ENCODE peak calls at places on chromosomes 6 and 20, in four cellular contexts. R is OCI-LY7, W is GM13977, P is left lung. E is an unnamed sample.

GRCh38 chr20:63056236-63057132 is 49.7 kb upstream of the BHLHE23 start:
- DNase-seq in R (peak), W (peak), P (peak), E (peak)

GRCh38 chr6:144449218-144449617 is 164.1 kb downstream of the UTRN start:
- DNase-seq in R (no peak), W (no peak), P (no peak), E (no peak)

GRCh38 chr6:165676435-165677068 is 13.5 kb upstream of the PDE10A start:
- DNase-seq in R (no peak), W (no peak), P (peak), E (no peak)

GRCh38 chr6:52390361-52390727 is 28.4 kb downstream of the PAQR8 start:
- DNase-seq in R (peak), W (peak), P (no peak), E (peak)

GRCh38 chr6:170456886-170457698 is 96.0 kb downstream of the PSMB1 start:
- DNase-seq in R (no peak), W (no peak), P (no peak), E (no peak)

GRCh38 chr20:20334489-20334888 is 33.4 kb upstream of the INSM1 start:
- DNase-seq in R (peak), W (peak), P (no peak), E (peak)

GRCh38 chr6:3144571-3144970 is 12.8 kb downstream of the TUBB2A start:
- DNase-seq in R (no peak), W (no peak), P (no peak), E (no peak)

GRCh38 chr20:25297141-25297905 is 49.4 kb downstream of the PYGB start:
- DNase-seq in R (no peak), W (peak), P (no peak), E (peak)

GRCh38 chr20:38032585-38033329 is 499 bp downstream of the TTI1 start:
- DNase-seq in R (peak), W (peak), P (no peak), E (peak)

GRCh38 chr6:118401325-118401998 is 146.6 kb upstream of the PLN start:
- DNase-seq in R (no peak), W (no peak), P (no peak), E (no peak)

GRCh38 chr6:5679696-5680494 is 326.8 kb downstream of the NRN1 start:
- DNase-seq in R (peak), W (no peak), P (no peak), E (peak)

GRCh38 chr6:33424855-33425667 is 5.2 kb downstream of the SYNGAP1 start:
- DNase-seq in R (no peak), W (peak), P (no peak), E (no peak)

GRCh38 chr6:28107506-28107905 is 16.9 kb upstream of the ZSCAN16 start:
- DNase-seq in R (no peak), W (no peak), P (no peak), E (no peak)

GRCh38 chr6:28105286-28105685 is 19.1 kb upstream of the ZSCAN16 start:
- DNase-seq in R (peak), W (peak), P (no peak), E (peak)

DNA sequence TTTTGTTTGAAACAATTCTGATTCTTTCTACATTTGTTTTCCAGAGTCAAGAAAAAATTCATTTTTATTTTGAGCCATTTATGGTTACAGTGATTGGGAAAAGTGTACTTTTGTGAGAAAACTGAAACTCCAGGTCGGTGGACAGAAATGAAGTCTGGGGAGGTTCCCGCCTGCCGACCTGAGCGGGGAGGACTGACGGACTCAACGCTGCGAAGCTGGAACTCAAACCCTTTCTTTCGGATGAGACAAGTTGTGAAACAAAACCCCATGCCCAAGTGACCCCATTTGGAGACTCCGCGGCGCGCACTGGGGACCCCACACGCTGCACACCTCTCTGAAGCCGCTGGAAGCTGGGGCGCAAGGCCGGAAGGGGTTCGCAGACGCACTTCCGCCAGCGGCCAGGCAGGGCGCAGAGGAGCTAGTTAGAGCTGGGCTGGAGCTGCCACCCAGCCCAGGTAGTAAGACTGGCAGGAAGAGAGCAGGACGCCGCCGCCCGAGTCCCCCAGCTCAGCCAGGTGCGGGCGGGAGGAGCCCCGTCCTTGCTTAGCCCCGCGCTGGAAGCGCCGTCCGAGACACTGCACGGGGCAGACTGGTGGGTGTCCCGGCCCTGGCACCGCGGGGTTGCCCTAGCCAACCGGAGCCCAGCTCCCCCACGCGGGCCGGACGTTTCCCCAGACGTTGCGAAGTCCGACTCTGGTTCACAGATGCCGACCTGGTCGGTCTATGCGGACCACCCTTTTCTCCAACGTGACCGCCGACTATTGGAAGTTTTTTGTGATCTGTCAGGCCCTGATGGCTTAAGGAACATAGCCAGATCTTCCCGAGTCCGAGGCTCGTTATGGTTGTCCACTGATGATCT is 19.8 kb upstream of the ZSCAN16 start:
- DNase-seq in R (peak), W (peak), P (peak), E (peak)
- TF ChIP-seq CTCF in R (peak), W (peak), P (peak), E (peak)

GRCh38 chr20:54194724-54195438 is 13.0 kb upstream of the PFDN4 start:
- DNase-seq in R (no peak), W (no peak), P (no peak), E (no peak)
- TF ChIP-seq CTCF in R (no peak), W (no peak), P (no peak), E (no peak)

GRCh38 chr6:82362868-82363267 is 749 bp upstream of the TPBG start:
- DNase-seq in R (no peak), W (no peak), P (no peak), E (no peak)

GRCh38 chr6:82362144-82362543 is 1.5 kb upstream of the TPBG start:
- DNase-seq in R (no peak), W (no peak), P (no peak), E (no peak)

GRCh38 chr6:82364087-82365010 is 732 bp downstream of the TPBG start:
- DNase-seq in R (no peak), W (peak), P (peak), E (peak)

GRCh38 chr6:82365011-82365751 is 1.6 kb downstream of the TPBG start:
- DNase-seq in R (no peak), W (peak), P (peak), E (peak)

DNA sequence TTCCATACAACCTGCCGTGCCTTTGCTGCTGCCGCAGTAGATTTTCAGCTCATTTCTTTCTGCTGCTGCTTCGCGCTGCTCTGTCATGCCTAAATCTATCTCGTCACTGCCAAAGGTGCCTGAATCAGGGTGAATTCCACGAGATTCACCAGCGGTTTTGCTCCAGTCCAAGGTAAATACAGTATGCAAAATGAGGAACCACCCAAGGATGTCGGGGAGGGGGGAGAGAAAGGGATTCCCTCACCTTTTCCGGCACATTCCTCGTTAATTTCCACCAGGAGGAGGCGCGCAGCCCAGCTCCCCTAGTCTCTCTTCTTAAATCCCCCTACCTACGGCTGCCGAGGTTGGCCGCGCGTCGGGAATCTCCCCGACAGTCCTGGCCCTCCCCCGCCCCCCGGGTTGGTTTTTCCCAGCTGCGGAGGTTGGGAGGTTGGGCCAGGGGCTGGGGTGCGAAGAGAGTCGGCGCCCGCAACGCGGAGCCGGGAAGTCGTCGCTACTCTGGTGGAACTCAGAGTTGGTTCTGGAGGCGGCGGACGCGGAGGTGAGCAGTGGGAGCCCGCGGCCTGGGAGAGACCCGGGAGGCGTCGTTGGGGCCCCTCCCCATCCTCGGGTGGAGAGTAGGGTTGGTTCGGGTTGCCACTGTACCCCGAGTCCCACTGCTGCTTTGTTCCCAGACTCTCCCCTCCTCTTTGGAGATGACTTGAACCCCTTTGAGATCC is at the start of gene TPBG:
- DNase-seq in R (no peak), W (peak), P (peak), E (peak)
- TF ChIP-seq CTCF in R (no peak), W (peak), P (no peak), E (no peak)

GRCh38 chr6:110710115-110710514 is 105.2 kb downstream of the CDK19 start:
- DNase-seq in R (no peak), W (no peak), P (no peak), E (no peak)
- TF ChIP-seq CTCF in R (no peak), W (no peak), P (no peak), E (no peak)

GRCh38 chr20:460180-460579 is 2.2 kb downstream of the TBC1D20 start:
- DNase-seq in R (no peak), W (no peak), P (no peak), E (no peak)

GRCh38 chr20:458766-459165 is 3.6 kb downstream of the TBC1D20 start:
- DNase-seq in R (no peak), W (no peak), P (no peak), E (no peak)

GRCh38 chr20:461254-462198 is 807 bp downstream of the TBC1D20 start:
- DNase-seq in R (peak), W (peak), P (peak), E (peak)

GRCh38 chr20:460707-461106 is 1.6 kb downstream of the TBC1D20 start:
- DNase-seq in R (no peak), W (no peak), P (no peak), E (no peak)

DNA sequence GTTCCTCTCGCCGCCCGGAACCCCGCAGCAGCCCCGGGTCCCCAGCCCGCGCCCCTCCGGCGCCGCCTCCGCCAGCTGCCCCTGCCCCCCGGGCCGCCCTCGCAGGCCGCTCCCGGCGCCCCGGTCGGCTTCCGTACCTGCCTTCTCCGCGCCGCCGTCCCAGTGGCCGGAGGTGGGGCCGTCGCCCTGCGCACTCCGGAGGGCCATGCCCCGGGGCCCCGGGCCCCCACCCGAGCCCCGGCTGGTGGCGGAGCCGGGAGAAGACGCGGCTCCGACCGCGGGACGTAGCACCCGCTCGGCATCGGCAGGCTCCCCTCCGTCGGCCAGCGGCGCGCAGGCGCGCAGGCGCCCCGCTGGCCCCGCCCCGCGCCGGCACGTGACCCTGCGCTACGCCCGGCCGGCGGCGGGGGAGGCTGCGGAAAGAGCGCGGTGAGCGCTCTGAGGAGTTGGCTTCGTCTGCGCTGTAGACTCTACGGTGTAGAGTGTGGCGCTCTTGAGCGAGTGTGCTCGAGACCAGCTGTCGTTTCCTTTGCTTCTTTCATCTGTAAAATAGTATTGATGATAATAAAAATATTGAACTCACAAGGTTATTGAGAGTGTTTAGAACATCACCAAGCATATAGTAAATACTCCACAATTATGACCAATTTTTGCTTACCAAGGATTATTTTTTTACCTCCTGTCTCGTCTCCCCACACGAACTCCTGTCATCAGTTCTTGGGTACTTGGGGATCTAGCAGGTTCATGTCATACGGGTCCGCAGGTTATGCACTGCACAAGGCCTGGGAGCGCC is at the start of gene TBC1D20:
- DNase-seq in R (peak), W (peak), P (peak), E (peak)
- TF ChIP-seq CTCF in R (peak), W (peak), P (no peak), E (peak)